ENCODE peak calls at places on chromosomes 6 and 20, in eight cellular contexts. Q, M, U, B, R, W, D and C are unnamed samples.

GRCh38 chr6:33840064-33840926 is 36.5 kb upstream of the MLN start:
- DNase-seq in Q (peak), M (peak), U (peak), B (peak), R (peak), W (peak), D (no peak), C (peak)

GRCh38 chr6:11701568-11701967 is 77.0 kb downstream of the ADTRP start:
- DNase-seq in Q (no peak), M (no peak), U (no peak), B (no peak), R (no peak), W (no peak), D (no peak), C (no peak)

GRCh38 chr6:30759575-30760239 is 15.4 kb upstream of the IER3 start:
- DNase-seq in Q (no peak), M (peak), U (peak), B (no peak), R (peak), W (no peak), D (no peak), C (no peak)

GRCh38 chr6:19554356-19555225 is 282.6 kb upstream of the ID4 start:
- DNase-seq in Q (no peak), M (no peak), U (no peak), B (no peak), R (no peak), W (no peak), D (no peak), C (no peak)

GRCh38 chr6:48140221-48140620 is 29.2 kb upstream of the PTCHD4 start:
- DNase-seq in Q (no peak), M (no peak), U (no peak), B (no peak), R (no peak), W (no peak), D (no peak), C (no peak)

GRCh38 chr6:17501982-17502704 is 98.0 kb upstream of the FAM8A1 start:
- DNase-seq in Q (no peak), M (no peak), U (no peak), B (no peak), R (no peak), W (no peak), D (no peak), C (no peak)

GRCh38 chr20:32458061-32458836 is 100.1 kb downstream of the ASXL1 start:
- DNase-seq in Q (no peak), M (no peak), U (no peak), B (no peak), R (no peak), W (no peak), D (no peak), C (no peak)

GRCh38 chr6:33711140-33712129 is at the start of gene UQCC2:
- DNase-seq in Q (peak), M (peak), U (peak), B (peak), R (peak), W (peak), D (peak), C (peak)

GRCh38 chr6:110875548-110876169 is 1.1 kb downstream of the AMD1 start:
- DNase-seq in Q (no peak), M (no peak), U (peak), B (no peak), R (no peak), W (peak), D (no peak), C (peak)

GRCh38 chr6:71733970-71734899 is 152.1 kb upstream of the RIMS1 start:
- DNase-seq in Q (no peak), M (no peak), U (no peak), B (no peak), R (no peak), W (no peak), D (no peak), C (no peak)

GRCh38 chr20:44750081-44750805 is 4.6 kb downstream of the KCNK15 start:
- DNase-seq in Q (no peak), M (no peak), U (no peak), B (no peak), R (no peak), W (peak), D (no peak), C (no peak)

GRCh38 chr6:129120856-129121255 is 237.9 kb downstream of the LAMA2 start:
- DNase-seq in Q (no peak), M (no peak), U (no peak), B (no peak), R (no peak), W (no peak), D (no peak), C (no peak)

GRCh38 chr20:20130399-20130798 is 78.1 kb downstream of the CFAP61 start:
- DNase-seq in Q (peak), M (no peak), U (peak), B (peak), R (peak), W (no peak), D (no peak), C (peak)

GRCh38 chr20:33649201-33649631 is 12.9 kb upstream of the C20orf144 start:
- DNase-seq in Q (no peak), M (no peak), U (no peak), B (no peak), R (no peak), W (no peak), D (no peak), C (no peak)

GRCh38 chr6:3088446-3088845 is 20.2 kb downstream of the RIPK1 start:
- DNase-seq in Q (no peak), M (no peak), U (no peak), B (no peak), R (no peak), W (no peak), D (no peak), C (no peak)

GRCh38 chr20:15637971-15638754 is 935.1 kb downstream of the KIF16B start:
- DNase-seq in Q (no peak), M (no peak), U (peak), B (no peak), R (no peak), W (no peak), D (peak), C (no peak)

GRCh38 chr6:6407061-6407723 is 86.7 kb upstream of the F13A1 start:
- DNase-seq in Q (no peak), M (no peak), U (no peak), B (peak), R (no peak), W (no peak), D (no peak), C (peak)

DNA sequence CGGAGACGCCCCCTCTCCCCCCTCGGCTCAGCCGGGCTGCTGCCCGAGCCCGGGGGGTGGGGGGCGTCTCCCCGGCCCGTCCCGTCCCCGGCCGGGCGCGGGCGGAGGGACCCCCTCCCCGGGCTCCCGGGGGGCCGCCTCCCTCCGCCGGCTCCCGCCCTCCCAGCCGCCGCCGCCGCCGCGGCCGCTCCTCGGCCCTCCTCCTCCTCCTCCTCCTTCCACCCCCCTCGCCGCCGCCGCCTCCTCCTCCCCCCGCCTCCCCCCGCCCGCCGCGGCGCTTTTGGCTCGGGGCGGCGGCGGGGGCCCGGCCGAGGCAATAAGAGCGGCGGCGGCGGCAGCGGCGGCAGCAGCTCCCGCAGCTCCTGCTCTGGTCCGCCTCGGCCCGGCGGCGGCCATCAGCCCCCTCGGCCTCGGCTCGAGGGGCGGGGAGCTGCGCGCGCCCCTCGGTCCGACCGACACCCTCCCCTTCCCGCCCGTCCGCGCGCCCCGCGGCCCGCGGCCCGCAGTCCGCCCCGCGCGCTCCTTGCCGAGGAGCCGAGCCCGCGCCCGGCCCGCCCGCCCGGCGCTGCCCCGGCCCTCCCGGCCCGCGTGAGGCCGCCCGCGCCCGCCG is 38.7 kb downstream of the GNAS start:
- DNase-seq in Q (no peak), M (peak), U (no peak), B (no peak), R (no peak), W (peak), D (no peak), C (peak)
- TF ChIP-seq POLR2A in Q (peak), M (peak), U (peak), B (peak), R (peak), W (no peak), D (no peak), C (peak)

GRCh38 chr20:48094196-48094749 is 309.0 kb upstream of the SULF2 start:
- DNase-seq in Q (no peak), M (no peak), U (no peak), B (no peak), R (no peak), W (no peak), D (no peak), C (no peak)

GRCh38 chr20:48096957-48097890 is 311.9 kb upstream of the SULF2 start:
- DNase-seq in Q (peak), M (no peak), U (no peak), B (no peak), R (no peak), W (peak), D (no peak), C (peak)

GRCh38 chr20:48096212-48096875 is 311.1 kb upstream of the SULF2 start:
- DNase-seq in Q (no peak), M (no peak), U (no peak), B (no peak), R (no peak), W (no peak), D (no peak), C (no peak)

GRCh38 chr20:48092596-48093280 is 307.5 kb upstream of the SULF2 start:
- DNase-seq in Q (no peak), M (no peak), U (no peak), B (no peak), R (no peak), W (no peak), D (no peak), C (no peak)

GRCh38 chr20:48094944-48095343 is 309.7 kb upstream of the SULF2 start:
- DNase-seq in Q (no peak), M (no peak), U (no peak), B (no peak), R (no peak), W (no peak), D (no peak), C (no peak)
- TF ChIP-seq MAX in Q (no peak), M (no peak), U (no peak), B (no peak), R (no peak), W (no peak), D (no peak), C (no peak)

GRCh38 chr20:10670521-10671220 is 3.1 kb downstream of the JAG1 start:
- DNase-seq in Q (no peak), M (no peak), U (peak), B (peak), R (peak), W (no peak), D (no peak), C (peak)

GRCh38 chr20:10673176-10673830 is 496 bp downstream of the JAG1 start:
- DNase-seq in Q (no peak), M (no peak), U (peak), B (no peak), R (no peak), W (peak), D (no peak), C (peak)

GRCh38 chr20:10671221-10671849 is 2.5 kb downstream of the JAG1 start:
- DNase-seq in Q (no peak), M (peak), U (peak), B (peak), R (peak), W (peak), D (no peak), C (peak)

GRCh38 chr20:10672579-10673127 is 1.1 kb downstream of the JAG1 start:
- DNase-seq in Q (no peak), M (no peak), U (peak), B (no peak), R (peak), W (no peak), D (no peak), C (peak)

GRCh38 chr20:10671850-10672578 is 1.8 kb downstream of the JAG1 start:
- DNase-seq in Q (no peak), M (no peak), U (peak), B (no peak), R (no peak), W (peak), D (no peak), C (peak)
- TF ChIP-seq POLR2A in Q (no peak), M (no peak), U (peak), B (no peak), R (no peak), W (no peak), D (no peak), C (no peak)

GRCh38 chr6:5094327-5094726 is 9.2 kb downstream of the PPP1R3G start:
- DNase-seq in Q (no peak), M (no peak), U (no peak), B (no peak), R (no peak), W (no peak), D (no peak), C (no peak)
- TF ChIP-seq MAX in Q (no peak), M (no peak), U (no peak), B (no peak), R (no peak), W (no peak), D (no peak), C (no peak)